ENCODE peak calls at places on chromosome 22, in eight cellular contexts. B is testis; V is caudate nucleus; S is left ventricle myocardium inferior; M is stimulated activated naive CD4-positive, alpha-beta T cell; P is AG08396; L is WTC11; J is H9. Z is an unnamed sample.

GRCh38 chr22:45238431-45239377 is 2.0 kb downstream of the KIAA0930 start:
- DNase-seq in S (no peak), V (no peak), B (no peak), M (no peak), J (no peak), L (no peak), P (no peak), Z (no peak)

GRCh38 chr22:21917206-21917958 is 35.3 kb downstream of the PPM1F start:
- DNase-seq in S (no peak), J (no peak), P (peak), L (peak), V (peak), M (no peak), B (peak), Z (no peak)

GRCh38 chr22:31556627-31557203 is 60.4 kb downstream of the SFI1 start:
- DNase-seq in J (no peak), P (peak), L (no peak), V (no peak), B (no peak), S (no peak), M (peak), Z (peak)

GRCh38 chr22:43481528-43482309 is 69.9 kb downstream of the MPPED1 start:
- DNase-seq in L (no peak), J (no peak), S (no peak), B (no peak), M (peak), V (no peak), P (no peak), Z (peak)

GRCh38 chr22:20151276-20151588 is 377 bp upstream of the CCDC188 start:
- DNase-seq in M (no peak), P (no peak), J (no peak), S (no peak), L (no peak), B (no peak), V (no peak), Z (no peak)

GRCh38 chr22:42275176-42275575 is 4.7 kb upstream of the TCF20 start:
- DNase-seq in B (no peak), M (no peak), V (no peak), S (no peak), J (no peak), L (no peak), P (no peak), Z (no peak)

GRCh38 chr22:29212738-29213137 is 7.0 kb downstream of the EMID1 start:
- DNase-seq in P (no peak), L (no peak), M (no peak), J (no peak), B (no peak), V (no peak), S (no peak), Z (no peak)

GRCh38 chr22:35517769-35518530 is 22.7 kb upstream of the RASD2 start:
- DNase-seq in J (no peak), S (no peak), B (no peak), M (no peak), V (no peak), P (no peak), L (no peak), Z (no peak)

GRCh38 chr22:17198188-17199130 is 20.8 kb downstream of the ADA2 start:
- DNase-seq in M (no peak), P (no peak), S (peak), J (peak), B (peak), V (no peak), L (peak), Z (no peak)